ENCODE peak calls at places on chromosomes 11 and 22, in four cellular contexts. Z is spleen, O is heart right ventricle, I is SK-N-SH. R is an unnamed sample.

GRCh38 chr11:128509990-128510389 is 77.4 kb downstream of the ETS1 start:
- DNase-seq in Z (no peak), O (no peak), I (no peak), R (no peak)

GRCh38 chr22:39245130-39246039 is 603 bp upstream of the PDGFB start:
- DNase-seq in Z (no peak), O (no peak), I (no peak), R (no peak)

GRCh38 chr22:20424937-20425587 is 12.6 kb downstream of the SCARF2 start:
- DNase-seq in Z (peak; percentile 76), O (no peak), I (peak; percentile 75), R (peak; percentile 89)

GRCh38 chr22:28909375-28909774 is 26.0 kb downstream of the ZNRF3 start:
- DNase-seq in Z (no peak), O (no peak), I (no peak), R (no peak)

GRCh38 chr22:37739000-37739399 is 42.2 kb downstream of the TRIOBP start:
- DNase-seq in Z (no peak), O (peak; percentile 80), I (no peak), R (peak; percentile 92)

GRCh38 chr11:13339196-13340153 is 61.9 kb downstream of the BMAL1 start:
- DNase-seq in Z (no peak), O (no peak), I (no peak), R (no peak)

GRCh38 chr22:26452236-26453016 is 23.4 kb downstream of the ASPHD2 start:
- DNase-seq in Z (no peak), O (no peak), I (no peak), R (no peak)

GRCh38 chr11:73218830-73219215 is 742 bp downstream of the P2RY2 start:
- DNase-seq in Z (peak; percentile 68), O (no peak), I (no peak), R (no peak)

GRCh38 chr11:134529212-134530096 is 117.4 kb upstream of the B3GAT1 start:
- DNase-seq in Z (no peak), O (no peak), I (no peak), R (peak; percentile 68)

GRCh38 chr11:61870429-61871039 is 20.8 kb downstream of the FADS3 start:
- DNase-seq in Z (no peak), O (no peak), I (no peak), R (no peak)

GRCh38 chr11:119453881-119454280 is 30.9 kb upstream of the THY1 start:
- DNase-seq in Z (no peak), O (no peak), I (no peak), R (no peak)

GRCh38 chr11:112658521-112658920 is 302.7 kb upstream of the NCAM1 start:
- DNase-seq in Z (no peak), O (no peak), I (no peak), R (no peak)

GRCh38 chr11:102583437-102583836 is 41.7 kb downstream of the MMP20 start:
- DNase-seq in Z (no peak), O (no peak), I (no peak), R (no peak)

GRCh38 chr11:61107888-61108287 is 5.6 kb downstream of the CD5 start:
- DNase-seq in Z (no peak), O (no peak), I (no peak), R (no peak)

GRCh38 chr22:42970029-42970428 is 44.9 kb downstream of the PACSIN2 start:
- DNase-seq in Z (no peak), O (no peak), I (no peak), R (no peak)

GRCh38 chr22:33272180-33272579 is 214.0 kb upstream of the SYN3 start:
- DNase-seq in Z (no peak), O (no peak), I (no peak), R (no peak)

GRCh38 chr11:35702126-35702525 is 39.6 kb downstream of the TRIM44 start:
- DNase-seq in Z (no peak), O (no peak), I (no peak), R (no peak)

GRCh38 chr22:38271927-38272372 is 860 bp downstream of the TMEM184B start:
- DNase-seq in Z (no peak), O (no peak), I (no peak), R (no peak)

GRCh38 chr11:65301491-65302329 is 13.0 kb upstream of the CDC42EP2 start:
- DNase-seq in Z (peak; percentile 77), O (peak; percentile 82), I (peak; percentile 51), R (peak; percentile 86)

GRCh38 chr11:86577663-86578636 is 94.5 kb downstream of the ME3 start:
- DNase-seq in Z (peak; percentile 81), O (peak; percentile 61), I (no peak), R (peak; percentile 87)

GRCh38 chr11:111797145-111797581 is 31.0 kb upstream of the PPP2R1B start:
- DNase-seq in Z (no peak), O (no peak), I (no peak), R (no peak)

GRCh38 chr11:42521994-42522393 is 789.8 kb upstream of the API5 start:
- DNase-seq in Z (no peak), O (no peak), I (no peak), R (no peak)

GRCh38 chr11:45366196-45366595 is 80.1 kb upstream of the SYT13 start:
- DNase-seq in Z (no peak), O (no peak), I (no peak), R (no peak)

GRCh38 chr22:32509045-32509444 is 34.4 kb downstream of the FBXO7 start:
- DNase-seq in Z (no peak), O (no peak), I (no peak), R (no peak)

GRCh38 chr11:61507962-61508824 is at the start of gene LRRC10B:
- DNase-seq in Z (no peak), O (no peak), I (peak; percentile 93), R (no peak)

GRCh38 chr22:45199723-45200122 is 36.0 kb downstream of the NUP50 start:
- DNase-seq in Z (peak; percentile 53), O (no peak), I (peak; percentile 22), R (peak; percentile 67)

GRCh38 chr11:72683782-72684200 is 9.6 kb upstream of the PDE2A start:
- DNase-seq in Z (peak; percentile 91), O (peak; percentile 73), I (peak; percentile 91), R (peak; percentile 82)

GRCh38 chr11:8597182-8597581 is 3.2 kb upstream of the STK33 start:
- DNase-seq in Z (no peak), O (no peak), I (no peak), R (no peak)

GRCh38 chr22:21857501-21857914 is 9.9 kb downstream of the MAPK1 start:
- DNase-seq in Z (no peak), O (no peak), I (no peak), R (no peak)
- H3K4me1 ChIP-seq in Z (peaks cover 96% of the 10 kb centered on the region), O (peaks cover 92% of the 10 kb centered on the region), I (peaks cover 3% of the 10 kb centered on the region), R (peaks cover 5% of the 10 kb centered on the region)

GRCh38 chr11:2673250-2673610 is 26.6 kb downstream of the KCNQ1OT1 start:
- DNase-seq in Z (peak; percentile 21), O (no peak), I (no peak), R (no peak)
- H3K4me1 ChIP-seq in Z (peaks cover 29% of the 10 kb centered on the region), O (peaks cover 36% of the 10 kb centered on the region), I (peaks cover 67% of the 10 kb centered on the region), R (peaks cover 11% of the 10 kb centered on the region)

DNA sequence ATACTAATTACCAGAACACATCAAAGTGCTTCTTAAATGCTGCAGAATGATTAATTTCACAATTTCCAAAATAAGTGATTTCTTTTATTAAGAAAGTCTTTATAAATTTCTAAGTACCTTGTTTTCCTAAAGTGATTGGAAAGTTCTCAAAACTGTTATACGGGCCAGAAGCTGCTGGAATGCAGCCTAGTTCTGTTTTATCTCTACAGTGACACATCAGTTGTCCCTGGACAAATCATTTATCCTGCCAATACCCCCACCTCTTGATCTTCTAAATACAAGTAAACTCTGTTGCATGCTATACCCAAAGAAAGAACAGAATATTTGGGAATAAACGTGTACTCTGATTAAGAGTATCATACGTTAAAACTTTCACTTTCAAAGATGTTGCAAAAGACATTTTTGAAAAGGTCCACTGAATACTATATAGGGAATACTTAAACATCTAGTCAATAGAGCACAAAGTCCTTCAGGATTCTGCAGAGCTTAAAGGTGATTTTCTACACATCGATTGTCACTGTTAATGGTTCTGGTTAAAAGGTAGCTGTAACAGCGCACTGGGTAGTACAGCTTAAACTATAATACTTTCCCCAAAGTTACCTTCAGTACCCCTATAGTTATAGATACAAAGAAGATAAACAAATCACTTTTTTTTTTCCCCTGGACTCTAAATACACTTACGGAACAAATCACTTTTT is 92.1 kb upstream of the APOA1 start:
- DNase-seq in Z (no peak), O (no peak), I (no peak), R (no peak)
- H3K4me1 ChIP-seq in Z (peaks cover 83% of the 10 kb centered on the region), O (peaks cover 57% of the 10 kb centered on the region), I (peaks cover 18% of the 10 kb centered on the region), R (peaks cover 8% of the 10 kb centered on the region)

GRCh38 chr11:114081641-114082414 is 22.3 kb downstream of the ZBTB16 start:
- DNase-seq in Z (no peak), O (no peak), I (no peak), R (no peak)
- H3K4me1 ChIP-seq in Z (peaks cover 96% of the 10 kb centered on the region), O (peaks cover 100% of the 10 kb centered on the region), I (peaks cover 8% of the 10 kb centered on the region), R (peaks cover 44% of the 10 kb centered on the region)

GRCh38 chr22:47175151-47175760 is 412.8 kb downstream of the TBC1D22A start:
- DNase-seq in Z (peak; percentile 51), O (peak; percentile 26), I (no peak), R (peak; percentile 71)

GRCh38 chr22:47172771-47173534 is 410.5 kb downstream of the TBC1D22A start:
- DNase-seq in Z (peak; percentile 64), O (peak; percentile 6), I (no peak), R (peak; percentile 42)

GRCh38 chr22:47174096-47174495 is 411.6 kb downstream of the TBC1D22A start:
- DNase-seq in Z (peak; percentile 56), O (peak; percentile 9), I (no peak), R (peak; percentile 60)

GRCh38 chr22:47174671-47175111 is 412.2 kb downstream of the TBC1D22A start:
- DNase-seq in Z (peak; percentile 68), O (peak; percentile 30), I (no peak), R (peak; percentile 70)

DNA sequence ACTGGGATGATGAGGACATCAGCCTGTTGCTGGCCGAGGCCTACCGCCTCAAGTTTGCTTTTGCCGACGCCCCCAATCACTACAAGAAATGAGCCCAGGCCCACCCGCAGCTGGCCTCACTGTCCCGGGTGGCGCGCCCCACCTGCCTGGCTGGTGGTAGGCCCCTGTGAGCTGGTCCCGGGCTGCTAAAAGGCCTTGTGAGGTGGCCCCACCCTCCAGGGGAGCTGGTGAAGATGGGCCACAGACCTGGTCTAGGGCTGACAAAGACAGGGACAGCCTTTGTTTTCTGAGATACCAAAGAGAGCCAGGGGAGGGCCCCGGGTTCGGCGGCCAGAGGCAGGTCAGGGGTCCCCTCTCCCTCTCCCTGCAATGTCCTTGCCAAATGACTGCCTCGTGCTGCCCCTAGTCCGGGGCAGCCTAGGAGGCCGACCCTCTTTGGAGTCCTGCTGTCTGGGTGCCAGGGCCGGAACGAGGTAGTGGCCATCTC is 411.1 kb downstream of the TBC1D22A start:
- DNase-seq in Z (peak; percentile 64), O (peak; percentile 8), I (no peak), R (peak; percentile 63)
- H3K4me1 ChIP-seq in Z (peaks cover 4% of the 10 kb centered on the region), O (peaks cover 21% of the 10 kb centered on the region), I (no peaks in the 10 kb centered on the region), R (no peaks in the 10 kb centered on the region)